ENCODE peak calls at places on chromosomes 2 and 18, in four cellular contexts. L is GM06990, Z is body of pancreas, X is GM12878. C is an unnamed sample.

GRCh38 chr18:59660976-59661743 is 36.1 kb downstream of the CCBE1 start:
- DNase-seq in L (no peak), Z (no peak), X (no peak), C (no peak)

GRCh38 chr2:109365131-109365530 is 236.1 kb downstream of the SH3RF3 start:
- DNase-seq in L (no peak), Z (no peak), X (no peak), C (no peak)

GRCh38 chr2:182404102-182404501 is 22.7 kb downstream of the PDE1A start:
- DNase-seq in L (no peak), Z (no peak), X (no peak), C (no peak)

GRCh38 chr2:203584784-203585183 is 49.7 kb upstream of the RAPH1 start:
- DNase-seq in L (no peak), Z (no peak), X (no peak), C (no peak)

GRCh38 chr2:20052872-20053281 is 1.4 kb upstream of the LAPTM4A start:
- DNase-seq in L (no peak), Z (peak; percentile 52), X (no peak), C (no peak)

GRCh38 chr2:169573974-169574299 is 272 bp upstream of the FASTKD1 start:
- DNase-seq in L (no peak), Z (no peak), X (no peak), C (no peak)

GRCh38 chr2:201909961-201910361 is 103.6 kb downstream of the CDK15 start:
- DNase-seq in L (peak; percentile 17), Z (no peak), X (peak; percentile 27), C (peak; percentile 44)

GRCh38 chr2:225566798-225567197 is 167.3 kb downstream of the NYAP2 start:
- DNase-seq in L (no peak), Z (no peak), X (no peak), C (no peak)

GRCh38 chr18:44548291-44549221 is 132.1 kb upstream of the SETBP1 start:
- DNase-seq in L (peak; percentile 9), Z (no peak), X (no peak), C (no peak)

GRCh38 chr2:69524799-69525198 is 87.6 kb upstream of the NFU1 start:
- DNase-seq in L (no peak), Z (no peak), X (no peak), C (no peak)

GRCh38 chr2:207185372-207185771 is 19.6 kb upstream of the KLF7 start:
- DNase-seq in L (no peak), Z (no peak), X (no peak), C (no peak)

GRCh38 chr2:18924905-18925691 is 335.7 kb upstream of the NT5C1B start:
- DNase-seq in L (no peak), Z (no peak), X (no peak), C (no peak)

GRCh38 chr2:95023222-95023597 is 2.3 kb upstream of the MAL start:
- DNase-seq in L (no peak), Z (no peak), X (no peak), C (peak; percentile 58)

GRCh38 chr2:84451579-84451978 is 7.5 kb downstream of the SUCLG1 start:
- DNase-seq in L (no peak), Z (no peak), X (no peak), C (no peak)

GRCh38 chr18:79495591-79496071 is 99.9 kb downstream of the NFATC1 start:
- DNase-seq in L (no peak), Z (no peak), X (no peak), C (no peak)

GRCh38 chr2:28390241-28390856 is 2.3 kb upstream of the FOSL2 start:
- DNase-seq in L (peak; percentile 79), Z (peak; percentile 83), X (no peak), C (peak; percentile 74)

GRCh38 chr2:240248981-240249422 is 108.5 kb upstream of the OTOS start:
- DNase-seq in L (no peak), Z (peak; percentile 10), X (no peak), C (no peak)

GRCh38 chr2:208280933-208281332 is 14.9 kb downstream of the PIKFYVE start:
- DNase-seq in L (no peak), Z (no peak), X (no peak), C (no peak)

GRCh38 chr2:184532541-184532940 is 65.8 kb upstream of the ZNF804A start:
- DNase-seq in L (no peak), Z (no peak), X (no peak), C (no peak)

GRCh38 chr2:170276926-170277571 is 99.1 kb downstream of the MYO3B start:
- DNase-seq in L (no peak), Z (no peak), X (no peak), C (no peak)

GRCh38 chr2:62287895-62288589 is 92.1 kb downstream of the B3GNT2 start:
- DNase-seq in L (peak; percentile 66), Z (peak; percentile 36), X (peak; percentile 94), C (peak; percentile 32)

GRCh38 chr18:49708674-49709580 is 104.4 kb downstream of the ACAA2 start:
- DNase-seq in L (no peak), Z (no peak), X (no peak), C (no peak)

GRCh38 chr2:6639870-6640639 is 225.7 kb downstream of the CMPK2 start:
- DNase-seq in L (no peak), Z (no peak), X (no peak), C (no peak)

GRCh38 chr2:237692601-237693079 is 65.3 kb downstream of the LRRFIP1 start:
- DNase-seq in L (no peak), Z (peak; percentile 41), X (no peak), C (no peak)

GRCh38 chr18:12639990-12640880 is 17.7 kb downstream of the SPIRE1 start:
- DNase-seq in L (no peak), Z (no peak), X (no peak), C (no peak)

GRCh38 chr18:45282101-45282812 is 333.0 kb upstream of the SLC14A2 start:
- DNase-seq in L (no peak), Z (no peak), X (no peak), C (no peak)

GRCh38 chr2:234483568-234484251 is 13.2 kb downstream of the ARL4C start:
- DNase-seq in L (peak; percentile 42), Z (no peak), X (peak; percentile 40), C (no peak)

GRCh38 chr18:46601338-46601908 is 55.6 kb downstream of the LOXHD1 start:
- DNase-seq in L (no peak), Z (no peak), X (no peak), C (no peak)

GRCh38 chr2:217723078-217723477 is 279.7 kb downstream of the TNS1 start:
- DNase-seq in L (no peak), Z (no peak), X (no peak), C (no peak)

GRCh38 chr2:148567716-148568115 is 76.8 kb upstream of the EPC2 start:
- DNase-seq in L (no peak), Z (no peak), X (no peak), C (no peak)

GRCh38 chr2:225806105-225806504 is 406.6 kb downstream of the NYAP2 start:
- DNase-seq in L (no peak), Z (no peak), X (no peak), C (no peak)

GRCh38 chr2:233503947-233504637 is 62.5 kb downstream of the USP40 start:
- DNase-seq in L (no peak), Z (no peak), X (no peak), C (no peak)

DNA sequence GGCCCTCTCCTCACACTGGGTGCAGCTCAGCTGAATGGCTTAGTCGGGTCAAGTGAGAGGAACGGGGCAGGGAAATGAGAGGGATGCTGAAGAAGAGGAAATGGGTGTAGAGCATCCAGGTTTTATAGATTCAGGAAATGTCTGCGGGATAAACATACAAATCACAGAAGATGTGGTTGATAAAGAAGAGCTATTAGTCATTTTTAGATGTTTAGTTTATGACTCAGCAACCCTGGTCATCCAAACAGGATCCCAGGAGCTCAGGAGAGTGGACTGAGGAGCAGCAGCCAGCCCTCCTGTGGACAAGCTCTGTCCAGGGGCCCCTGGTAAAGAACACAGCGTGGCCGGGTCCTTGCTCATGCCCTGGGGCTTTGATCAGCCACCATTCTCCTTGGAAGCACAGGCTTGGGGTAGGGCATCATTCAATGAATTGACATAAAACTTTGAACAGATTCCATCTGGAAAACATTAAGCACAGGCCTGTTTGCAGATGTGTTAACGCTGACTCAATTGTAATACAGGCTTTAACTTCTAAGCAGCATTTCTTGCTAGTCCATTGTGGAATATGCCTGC is 83.0 kb downstream of the NPAS2 start:
- DNase-seq in L (no peak), Z (no peak), X (no peak), C (no peak)
- TF ChIP-seq CTCF in L (no peak), Z (no peak), X (no peak), C (no peak)

DNA sequence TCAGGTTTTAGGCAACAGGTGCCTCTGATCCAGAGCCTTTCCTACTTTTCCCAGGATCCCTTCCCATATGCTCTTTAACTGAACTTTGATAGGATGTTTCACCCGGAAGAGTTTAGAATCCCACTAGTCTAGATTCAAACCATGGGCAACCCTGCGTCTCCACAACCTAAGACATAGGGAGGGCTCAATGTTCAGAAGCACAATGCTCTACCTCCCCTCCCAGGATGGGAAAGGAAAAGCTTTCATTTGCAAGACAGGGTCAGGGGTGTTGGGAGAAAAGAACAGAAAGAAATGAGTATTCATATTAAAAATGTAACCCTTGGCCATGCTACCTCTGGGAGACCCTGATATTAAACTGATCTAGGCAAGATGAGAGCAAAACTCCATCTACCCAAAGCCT is 230.4 kb downstream of the MREG start:
- DNase-seq in L (no peak), Z (no peak), X (no peak), C (no peak)
- TF ChIP-seq CTCF in L (no peak), Z (no peak), X (no peak), C (no peak)

GRCh38 chr2:162091325-162092007 is 17.5 kb upstream of the DPP4 start:
- DNase-seq in L (no peak), Z (no peak), X (no peak), C (no peak)
- TF ChIP-seq CTCF in L (peak; percentile 34), Z (no peak), X (peak; percentile 55), C (no peak)

DNA sequence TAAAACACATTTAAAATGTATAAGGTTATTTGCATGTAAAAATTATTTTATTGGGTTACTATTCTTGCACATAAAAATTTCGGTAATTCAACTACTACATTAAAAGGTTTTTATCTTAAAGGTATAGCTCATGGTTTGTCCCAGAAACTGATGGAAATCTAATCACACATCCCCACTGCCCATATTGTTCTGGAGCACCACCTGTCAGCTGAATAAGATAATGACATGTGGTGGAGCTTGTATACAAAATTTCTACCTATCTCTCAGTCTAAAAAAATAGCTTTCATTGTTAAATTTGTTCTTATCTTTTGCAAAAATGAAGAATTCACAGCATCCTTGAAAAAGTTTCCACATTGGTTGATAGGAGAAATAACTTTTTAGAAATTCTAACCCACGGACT is 18.3 kb downstream of the ERBB4 start:
- DNase-seq in L (no peak), Z (no peak), X (no peak), C (no peak)
- TF ChIP-seq CTCF in L (peak; percentile 34), Z (peak; percentile 6), X (peak; percentile 21), C (peak; percentile 6)

DNA sequence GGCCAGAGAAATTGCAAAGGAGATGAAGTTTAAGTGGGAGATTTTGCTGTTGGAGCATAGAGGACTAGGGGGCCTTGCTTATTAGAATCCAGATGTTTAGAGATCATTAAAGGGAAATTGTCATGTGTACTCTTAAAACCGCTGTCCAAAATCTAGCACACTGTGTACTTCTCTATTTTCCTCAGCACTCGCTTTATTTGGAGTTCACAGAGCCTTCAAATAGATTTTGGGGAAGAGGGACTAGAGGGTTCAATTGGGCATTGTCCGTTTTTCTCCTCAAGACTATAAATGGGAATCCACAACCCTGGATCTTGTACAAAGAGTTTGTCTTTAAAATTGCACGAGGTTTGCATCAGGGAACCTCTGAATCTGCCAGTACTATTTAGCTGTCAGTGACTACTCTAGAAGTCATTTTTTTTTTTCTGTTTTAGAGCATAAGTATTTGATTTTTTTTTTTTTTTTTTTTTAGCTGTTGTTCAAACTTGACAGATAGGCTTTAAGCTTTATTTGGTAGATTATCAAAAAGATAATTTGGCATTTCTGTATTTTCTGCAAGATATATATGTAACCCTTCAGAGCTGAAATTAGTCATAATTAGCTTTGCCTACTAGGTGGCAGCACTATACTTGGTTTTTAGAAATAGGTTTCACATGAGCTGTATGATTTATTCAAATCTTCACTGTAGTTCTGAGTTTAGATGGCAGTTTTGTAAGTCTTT is 14.2 kb downstream of the PMS1 start:
- DNase-seq in L (no peak), Z (no peak), X (peak; percentile 25), C (peak; percentile 18)
- TF ChIP-seq CTCF in L (peak; percentile 49), Z (peak; percentile 52), X (peak; percentile 34), C (peak; percentile 47)

C was measured in GM10248.